ENCODE peak calls at places on chromosomes 11 and 22, in seven cellular contexts. M is ovary; L is CD8-positive, alpha-beta T cell; T is adrenal gland; G is PC-3; K is Peyer's patch; Z is heart right ventricle. D is an unnamed sample.

GRCh38 chr11:114559425-114560310 is at the start of gene NXPE1:
- DNase-seq in G (no peak), M (no peak), Z (no peak), L (no peak), K (no peak), T (no peak), D (no peak)

GRCh38 chr11:12909866-12910265 is 99.2 kb upstream of the RASSF10 start:
- DNase-seq in L (no peak), T (no peak), Z (no peak), M (no peak), G (no peak), K (no peak), D (no peak)

GRCh38 chr11:61103851-61104423 is 1.6 kb downstream of the CD5 start:
- DNase-seq in G (no peak), Z (no peak), L (no peak), K (no peak), T (no peak), M (no peak), D (no peak)

GRCh38 chr22:35842954-35843353 is 125.3 kb downstream of the APOL5 start:
- DNase-seq in L (no peak), T (peak; percentile 63), K (peak; percentile 53), M (no peak), G (peak; percentile 72), Z (no peak), D (no peak)

GRCh38 chr11:86294026-86294425 is 8.0 kb upstream of the HIKESHI start:
- DNase-seq in G (no peak), M (no peak), K (no peak), L (no peak), T (no peak), Z (no peak), D (no peak)

GRCh38 chr11:77175869-77176539 is 48.0 kb downstream of the MYO7A start:
- DNase-seq in T (peak; percentile 84), Z (peak; percentile 27), M (no peak), G (no peak), L (no peak), K (no peak), D (no peak)

GRCh38 chr11:66969584-66970205 is 5.4 kb upstream of the C11orf86 start:
- DNase-seq in M (no peak), K (no peak), G (no peak), Z (no peak), T (no peak), L (no peak), D (no peak)

GRCh38 chr11:64743591-64744543 is at the start of gene RASGRP2:
- DNase-seq in G (peak; percentile 40), M (peak; percentile 65), Z (peak; percentile 90), L (peak; percentile 93), K (peak; percentile 95), T (peak; percentile 75), D (peak; percentile 81)

GRCh38 chr11:118627566-118627965 is 20.2 kb downstream of the PHLDB1 start:
- DNase-seq in T (no peak), Z (no peak), K (no peak), M (no peak), L (no peak), G (no peak), D (no peak)

GRCh38 chr11:106914409-106914808 is 103.9 kb downstream of the GUCY1A2 start:
- DNase-seq in T (no peak), G (no peak), Z (no peak), M (no peak), K (no peak), L (no peak), D (no peak)

GRCh38 chr11:122747358-122747757 is 90.9 kb upstream of the CRTAM start:
- DNase-seq in T (no peak), L (no peak), Z (peak; percentile 29), K (no peak), G (no peak), M (no peak), D (no peak)

GRCh38 chr11:3169235-3169951 is 4.3 kb upstream of the OSBPL5 start:
- DNase-seq in T (peak; percentile 63), K (no peak), G (peak; percentile 52), Z (peak; percentile 62), M (peak; percentile 29), L (no peak), D (no peak)

GRCh38 chr11:8863838-8864237 is 47.2 kb upstream of the AKIP1 start:
- DNase-seq in K (no peak), Z (no peak), L (no peak), T (no peak), G (peak; percentile 57), M (no peak), D (no peak)

GRCh38 chr11:18397921-18398320 is 3.6 kb downstream of the LDHA start:
- DNase-seq in K (no peak), Z (no peak), T (no peak), M (no peak), L (no peak), G (no peak), D (no peak)

GRCh38 chr22:19576460-19577421 is 52.5 kb upstream of the CLDN5 start:
- DNase-seq in K (no peak), G (peak; percentile 56), T (no peak), L (peak; percentile 26), Z (peak; percentile 48), M (no peak), D (no peak)

GRCh38 chr11:99325807-99326206 is 305.1 kb downstream of the CNTN5 start:
- DNase-seq in Z (no peak), T (peak; percentile 10), G (peak; percentile 93), L (no peak), M (no peak), K (no peak), D (no peak)

GRCh38 chr22:41021655-41022454 is 70.5 kb upstream of the EP300 start:
- DNase-seq in L (peak; percentile 37), K (peak; percentile 81), Z (peak; percentile 64), T (peak; percentile 78), M (peak; percentile 71), G (peak; percentile 61), D (peak; percentile 68)

GRCh38 chr22:43878079-43878795 is 13.6 kb downstream of the PNPLA5 start:
- DNase-seq in L (no peak), G (no peak), M (peak; percentile 61), T (no peak), K (no peak), Z (no peak), D (no peak)

GRCh38 chr22:37100589-37101127 is 8.9 kb downstream of the TMPRSS6 start:
- DNase-seq in T (no peak), L (no peak), Z (no peak), K (peak; percentile 76), G (no peak), M (no peak), D (no peak)

GRCh38 chr22:34067031-34067430 is 146.8 kb upstream of the LARGE1 start:
- DNase-seq in T (no peak), Z (no peak), L (no peak), M (no peak), G (no peak), K (no peak), D (no peak)

GRCh38 chr22:44364750-44365118 is 52.0 kb upstream of the SHISAL1 start:
- DNase-seq in M (peak; percentile 41), T (no peak), L (no peak), K (no peak), Z (no peak), G (no peak), D (peak; percentile 72)

GRCh38 chr22:36725366-36726006 is 21.9 kb upstream of the CACNG2 start:
- DNase-seq in M (no peak), T (no peak), K (peak; percentile 8), G (no peak), Z (no peak), L (no peak), D (no peak)

GRCh38 chr11:122007611-122008071 is 108.4 kb downstream of the BLID start:
- DNase-seq in G (no peak), T (peak; percentile 32), M (peak; percentile 59), K (no peak), L (no peak), Z (peak; percentile 44), D (no peak)

DNA sequence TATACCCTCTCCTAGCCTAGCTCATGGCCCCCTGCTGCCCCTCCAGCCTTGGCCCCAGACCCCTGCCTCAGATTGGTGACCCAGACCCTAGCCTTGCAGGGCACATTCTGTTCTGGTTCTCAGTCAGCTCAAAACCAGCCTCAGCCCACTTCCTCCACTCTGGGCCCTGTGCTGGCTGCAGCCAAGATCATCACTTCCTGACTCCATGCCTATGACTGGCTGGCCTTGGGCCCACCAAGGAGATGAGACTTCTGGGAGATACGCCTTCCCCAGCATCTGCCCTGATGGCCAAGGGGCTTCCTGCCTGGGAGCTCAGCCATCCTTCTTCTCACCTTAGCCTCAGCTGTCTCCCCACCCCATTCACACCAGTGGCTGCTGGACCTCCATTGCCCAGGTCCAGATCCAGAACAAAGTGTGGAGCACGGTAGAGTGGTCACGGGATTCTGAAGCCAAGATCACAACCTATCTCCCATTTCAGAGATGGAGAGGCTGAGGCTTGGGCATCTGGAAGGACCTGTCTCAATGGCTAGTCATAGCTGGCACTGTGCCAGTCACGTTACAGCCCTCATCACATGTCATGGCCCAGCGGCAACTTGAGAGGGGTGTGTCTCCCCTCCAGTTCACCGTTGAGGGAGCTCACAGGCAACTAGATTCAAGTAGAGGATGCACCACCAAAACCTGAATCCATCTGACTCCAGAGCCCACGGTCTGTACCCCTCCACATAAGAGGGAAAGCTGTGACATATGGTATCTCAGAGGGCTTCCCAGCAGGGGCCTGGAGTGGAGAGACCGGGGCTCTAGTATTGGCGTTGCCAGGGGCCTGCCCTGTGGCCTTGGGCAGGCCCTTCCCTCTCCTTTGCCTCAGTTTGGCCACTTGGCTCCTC is 43.0 kb upstream of the KLHL35 start:
- DNase-seq in Z (peak; percentile 39), K (peak; percentile 73), G (peak; percentile 49), T (peak; percentile 59), L (no peak), M (no peak), D (peak; percentile 69)
- H3K27ac ChIP-seq in Z (peak overlapping the region; percentile 35), K (peak overlapping the region; percentile 63), G (no peak overlapping the region), T (no peak overlapping the region), L (peak overlapping the region; percentile 46), M (no peak overlapping the region), D (peak overlapping the region; percentile 46)

GRCh38 chr11:46776878-46777277 is 57.9 kb downstream of the F2 start:
- DNase-seq in Z (no peak), T (no peak), M (no peak), G (no peak), K (no peak), L (no peak), D (no peak)

GRCh38 chr11:46778416-46778815 is 59.4 kb downstream of the F2 start:
- DNase-seq in T (no peak), K (no peak), Z (no peak), L (no peak), G (peak; percentile 53), M (no peak), D (no peak)
- H3K36me3 ChIP-seq in T (no peaks in the 10 kb centered on the region), K (no peaks in the 10 kb centered on the region), Z (no peaks in the 10 kb centered on the region), L (peaks cover 14% of the 10 kb centered on the region), G (peaks cover 56% of the 10 kb centered on the region), M (no peaks in the 10 kb centered on the region), D (peaks cover 73% of the 10 kb centered on the region)

GRCh38 chr22:17369553-17370035 is 334 bp downstream of the CECR2 start:
- DNase-seq in G (no peak), T (peak; percentile 4), M (no peak), Z (peak; percentile 20), L (peak; percentile 16), K (peak; percentile 49), D (no peak)
- H3K4me3 ChIP-seq in G (no peak overlapping the region), T (no peak overlapping the region), M (peak overlapping the region; percentile 44), Z (peak overlapping the region; percentile 88), L (no peak overlapping the region), K (peak overlapping the region; percentile 59), D (peak overlapping the region; percentile 77)

GRCh38 chr11:73542175-73542574 is 55.7 kb downstream of the FAM168A start:
- DNase-seq in K (no peak), L (no peak), G (no peak), M (no peak), T (no peak), Z (no peak), D (no peak)

GRCh38 chr11:73539506-73540084 is 58.3 kb downstream of the FAM168A start:
- DNase-seq in L (no peak), M (no peak), T (no peak), K (no peak), G (no peak), Z (no peak), D (no peak)

GRCh38 chr11:73538381-73538872 is 59.5 kb downstream of the FAM168A start:
- DNase-seq in M (no peak), G (no peak), Z (no peak), K (no peak), L (no peak), T (no peak), D (no peak)
- H3K27ac ChIP-seq in M (no peak overlapping the region), G (no peak overlapping the region), Z (no peak overlapping the region), K (no peak overlapping the region), L (no peak overlapping the region), T (no peak overlapping the region), D (no peak overlapping the region)

D was measured in right atrium auricular region.